ENCODE peak calls at places on chromosomes 6 and 20, in ten cellular contexts. S, I, R, F, B, D, C, T, U and J are unnamed samples.

GRCh38 chr20:63238491-63239126 is 2.9 kb downstream of the BIRC7 start:
- DNase-seq in F (no peak), U (no peak), C (no peak), I (no peak), T (no peak), B (no peak), D (no peak), S (no peak), R (no peak), J (no peak)

GRCh38 chr6:160198577-160199211 is 59.9 kb downstream of the SLC22A2 start:
- DNase-seq in F (no peak), B (no peak), R (no peak), I (no peak), T (no peak), U (no peak), S (peak), D (no peak), C (no peak), J (no peak)

GRCh38 chr6:72049376-72049775 is 163.0 kb downstream of the RIMS1 start:
- DNase-seq in T (no peak), C (no peak), B (no peak), U (no peak), I (no peak), R (no peak), S (no peak), D (no peak), F (no peak), J (no peak)

GRCh38 chr20:55052464-55052863 is 577.1 kb downstream of the DOK5 start:
- DNase-seq in B (no peak), S (no peak), R (no peak), D (no peak), F (no peak), I (no peak), U (no peak), C (no peak), T (no peak), J (no peak)

GRCh38 chr6:7341271-7341670 is 28.3 kb upstream of the SSR1 start:
- DNase-seq in D (no peak), B (no peak), F (no peak), U (no peak), S (no peak), T (no peak), C (no peak), I (no peak), R (no peak), J (no peak)

GRCh38 chr20:44196278-44196677 is 9.3 kb upstream of the JPH2 start:
- DNase-seq in F (no peak), S (no peak), B (no peak), T (no peak), I (no peak), D (no peak), U (no peak), R (no peak), C (no peak), J (no peak)

GRCh38 chr6:85458782-85459181 is 8.9 kb downstream of the NT5E start:
- DNase-seq in C (no peak), D (no peak), U (no peak), B (no peak), T (no peak), I (peak), R (no peak), S (peak), F (no peak), J (no peak)

GRCh38 chr6:38180586-38180985 is 361.1 kb downstream of the ZFAND3 start:
- DNase-seq in C (no peak), S (no peak), R (no peak), T (no peak), B (no peak), D (no peak), F (no peak), U (peak), I (no peak), J (no peak)

GRCh38 chr6:170080169-170080827 is 210.6 kb downstream of the DLL1 start:
- DNase-seq in D (no peak), S (no peak), F (no peak), U (no peak), I (no peak), R (no peak), C (no peak), B (no peak), T (no peak), J (no peak)

GRCh38 chr6:25866011-25866410 is 8.0 kb downstream of the SLC17A3 start:
- DNase-seq in I (no peak), D (no peak), R (no peak), T (no peak), U (no peak), S (no peak), C (no peak), B (no peak), F (no peak), J (no peak)

GRCh38 chr20:33005132-33005566 is 916 bp upstream of the SUN5 start:
- DNase-seq in S (peak), C (no peak), U (no peak), B (peak), R (no peak), T (no peak), D (no peak), I (peak), F (peak), J (no peak)

GRCh38 chr6:62445521-62445920 is 159.5 kb upstream of the KHDRBS2 start:
- DNase-seq in C (no peak), B (no peak), S (no peak), U (peak), I (no peak), R (no peak), D (no peak), T (no peak), F (no peak), J (no peak)

GRCh38 chr6:7976485-7977010 is 66.0 kb upstream of the TXNDC5 start:
- DNase-seq in R (no peak), D (no peak), S (no peak), U (no peak), I (no peak), F (peak), T (no peak), B (no peak), C (no peak), J (no peak)

GRCh38 chr6:126842769-126843168 is 275.7 kb upstream of the RSPO3 start:
- DNase-seq in R (no peak), B (no peak), T (no peak), I (no peak), U (no peak), D (no peak), S (no peak), C (no peak), F (no peak), J (no peak)

GRCh38 chr6:135936606-135937005 is 85.1 kb downstream of the PDE7B start:
- DNase-seq in F (no peak), I (peak), C (peak), D (peak), T (peak), B (peak), R (no peak), S (peak), U (no peak), J (peak)

GRCh38 chr6:44005507-44005903 is 121.7 kb downstream of the MRPL14 start:
- DNase-seq in D (peak), F (no peak), C (no peak), U (no peak), B (no peak), R (no peak), T (no peak), I (no peak), S (no peak), J (no peak)

GRCh38 chr6:142482973-142483372 is 181.2 kb downstream of the ADGRG6 start:
- DNase-seq in F (no peak), U (no peak), R (no peak), I (no peak), D (no peak), T (peak), C (no peak), S (no peak), B (peak), J (peak)

GRCh38 chr6:35079311-35080000 is 61.7 kb downstream of the TCP11 start:
- DNase-seq in F (no peak), I (no peak), U (no peak), C (no peak), S (no peak), R (peak), B (no peak), D (no peak), T (no peak), J (no peak)

GRCh38 chr6:74715362-74716068 is 490.3 kb downstream of the COL12A1 start:
- DNase-seq in B (peak), D (no peak), U (no peak), R (no peak), I (peak), F (no peak), C (no peak), T (peak), S (peak), J (peak)

GRCh38 chr20:24134284-24134683 is 145.7 kb upstream of the GGTLC1 start:
- DNase-seq in B (no peak), S (no peak), I (no peak), R (no peak), T (no peak), C (no peak), U (peak), D (no peak), F (no peak), J (no peak)

GRCh38 chr6:11350294-11350693 is 117.8 kb upstream of the NEDD9 start:
- DNase-seq in C (peak), S (peak), D (no peak), B (peak), U (no peak), F (no peak), T (peak), R (peak), I (no peak), J (no peak)

GRCh38 chr6:129621252-129621651 is 88.7 kb downstream of the ARHGAP18 start:
- DNase-seq in B (no peak), R (no peak), F (peak), I (no peak), C (no peak), D (no peak), T (no peak), U (no peak), S (no peak), J (no peak)

GRCh38 chr6:56148488-56149190 is 98.7 kb downstream of the COL21A1 start:
- DNase-seq in C (no peak), D (no peak), R (no peak), S (peak), F (no peak), T (peak), I (peak), U (no peak), B (peak), J (peak)

GRCh38 chr20:43923322-43923721 is 8.7 kb downstream of the TOX2 start:
- DNase-seq in B (no peak), T (no peak), D (no peak), I (no peak), F (no peak), R (no peak), C (no peak), S (no peak), U (no peak), J (no peak)

GRCh38 chr20:52010541-52010940 is 181.0 kb downstream of the ZFP64 start:
- DNase-seq in U (no peak), F (no peak), R (no peak), C (no peak), T (no peak), B (no peak), I (no peak), D (no peak), S (no peak), J (no peak)

GRCh38 chr20:20327756-20328155 is 40.1 kb upstream of the INSM1 start:
- DNase-seq in T (peak), R (no peak), F (no peak), U (no peak), S (no peak), D (no peak), B (peak), I (no peak), C (no peak), J (no peak)

GRCh38 chr20:51533291-51534172 is 9.0 kb downstream of the NFATC2 start:
- DNase-seq in D (no peak), S (peak), B (peak), T (peak), U (no peak), F (no peak), I (peak), R (no peak), C (no peak), J (no peak)

GRCh38 chr6:23419046-23419445 is 707.0 kb upstream of the NRSN1 start:
- DNase-seq in D (no peak), B (no peak), F (no peak), U (no peak), R (no peak), I (no peak), T (no peak), S (no peak), C (no peak), J (no peak)

GRCh38 chr6:5471637-5472430 is 210.5 kb downstream of the FARS2 start:
- DNase-seq in I (peak), S (no peak), D (no peak), R (no peak), U (no peak), T (no peak), C (no peak), B (no peak), F (no peak), J (no peak)

GRCh38 chr6:16319813-16320532 is 81.6 kb downstream of the GMPR start:
- DNase-seq in C (no peak), R (peak), I (peak), B (peak), D (peak), T (peak), S (peak), F (peak), U (peak), J (peak)

DNA sequence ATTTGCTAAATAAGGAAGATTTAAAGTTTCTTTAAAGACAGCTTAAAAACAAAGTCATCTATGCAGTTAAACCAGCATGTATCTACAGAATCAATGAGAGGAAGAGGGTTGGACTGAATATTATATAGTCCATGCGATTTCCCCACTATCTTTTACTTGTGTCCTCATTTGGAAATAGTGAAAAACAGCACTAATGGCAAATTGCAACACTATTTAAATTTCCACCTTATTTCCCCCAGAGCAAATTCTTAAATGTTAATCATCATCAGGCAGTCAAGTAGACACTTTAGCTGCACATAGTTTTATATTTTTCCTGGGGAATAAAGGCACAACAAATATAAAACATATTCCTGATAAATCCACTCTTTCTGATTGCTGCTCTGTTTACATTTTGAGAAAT is 114.6 kb downstream of the LCA5 start:
- DNase-seq in D (no peak), T (no peak), U (no peak), F (no peak), C (no peak), B (no peak), R (no peak), I (no peak), S (no peak), J (no peak)
- H3K4me3 ChIP-seq in D (no peak), T (no peak), U (no peak), F (no peak), C (no peak), B (no peak), R (no peak), I (no peak), S (no peak), J (no peak)

DNA sequence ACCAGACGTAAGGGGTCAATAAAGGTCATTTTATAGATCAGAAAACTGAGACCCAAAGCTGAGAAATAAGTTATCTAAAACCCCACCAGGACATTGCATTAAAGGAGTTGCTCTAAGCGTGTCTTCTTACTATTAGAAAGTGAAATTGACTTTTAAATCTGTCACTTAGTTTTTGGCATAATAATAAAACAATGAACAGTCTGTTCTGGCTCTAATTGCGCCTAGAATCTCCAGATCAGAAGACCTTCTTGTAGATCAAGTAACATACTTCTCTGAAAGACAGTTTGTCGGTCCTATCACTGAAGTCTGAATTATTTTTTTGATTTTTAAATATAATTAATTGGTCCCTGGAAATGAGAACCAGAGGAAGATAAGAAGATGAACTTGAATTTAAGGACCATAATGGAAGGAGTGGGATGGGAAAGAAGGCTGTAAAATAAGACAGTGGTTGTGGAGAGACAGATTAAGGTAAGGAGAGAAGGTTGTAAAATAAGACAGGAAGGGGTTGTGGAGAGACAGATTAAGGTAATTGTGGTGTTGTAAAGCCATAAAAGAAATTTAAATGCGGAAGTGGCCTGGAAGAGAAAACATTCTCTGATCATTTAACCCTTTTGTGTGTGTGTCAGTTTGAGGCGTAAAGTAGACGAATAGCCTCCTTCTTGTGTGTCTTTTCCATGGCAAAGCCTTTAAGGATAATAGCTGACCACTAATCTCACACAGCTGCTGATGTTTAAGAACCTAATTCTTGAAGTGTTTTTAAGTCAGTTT is 20.0 kb downstream of the TOP1 start:
- DNase-seq in B (no peak), F (no peak), C (no peak), R (no peak), T (peak), S (no peak), U (no peak), D (no peak), I (peak), J (no peak)
- H3K4me3 ChIP-seq in B (no peak), F (peak), C (no peak), R (peak), T (peak), S (peak), U (no peak), D (peak), I (no peak), J (no peak)

GRCh38 chr6:153670403-153671026 is 368.5 kb upstream of the OPRM1 start:
- DNase-seq in B (no peak), I (no peak), F (no peak), U (no peak), D (no peak), C (no peak), R (no peak), S (no peak), T (no peak), J (no peak)

GRCh38 chr6:153668758-153669157 is 370.3 kb upstream of the OPRM1 start:
- DNase-seq in D (no peak), T (no peak), I (no peak), S (no peak), R (no peak), F (no peak), C (no peak), U (no peak), B (no peak), J (no peak)

GRCh38 chr6:153677522-153677921 is 361.5 kb upstream of the OPRM1 start:
- DNase-seq in R (no peak), C (no peak), U (no peak), D (no peak), S (no peak), I (no peak), T (peak), F (no peak), B (no peak), J (no peak)

GRCh38 chr6:153673214-153673613 is 365.8 kb upstream of the OPRM1 start:
- DNase-seq in I (no peak), S (no peak), T (no peak), B (no peak), U (no peak), D (no peak), R (no peak), C (no peak), F (no peak), J (no peak)

DNA sequence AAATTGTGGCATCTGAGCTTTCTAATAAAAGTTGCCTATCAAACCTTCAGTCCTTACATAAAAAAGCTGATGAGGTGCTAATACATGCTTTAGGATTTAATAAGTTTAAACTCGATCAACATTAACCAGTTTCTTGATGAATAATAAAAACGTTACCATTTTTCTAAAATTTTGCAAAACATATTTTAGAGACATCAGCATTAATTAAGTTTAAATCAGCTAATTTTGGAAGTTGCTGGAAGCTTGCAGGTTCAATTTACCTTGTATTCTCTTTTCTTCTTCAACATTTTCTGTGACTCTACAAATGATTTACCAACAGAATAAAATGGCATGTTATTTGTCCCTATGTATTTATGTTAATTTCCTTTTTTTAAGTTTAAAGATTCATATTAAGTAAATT is 365.3 kb upstream of the OPRM1 start:
- DNase-seq in R (no peak), F (no peak), S (no peak), D (no peak), B (no peak), I (no peak), U (no peak), C (no peak), T (no peak), J (no peak)
- H3K4me3 ChIP-seq in R (no peak), F (no peak), S (no peak), D (no peak), B (no peak), I (no peak), U (no peak), C (no peak), T (no peak), J (no peak)

DNA sequence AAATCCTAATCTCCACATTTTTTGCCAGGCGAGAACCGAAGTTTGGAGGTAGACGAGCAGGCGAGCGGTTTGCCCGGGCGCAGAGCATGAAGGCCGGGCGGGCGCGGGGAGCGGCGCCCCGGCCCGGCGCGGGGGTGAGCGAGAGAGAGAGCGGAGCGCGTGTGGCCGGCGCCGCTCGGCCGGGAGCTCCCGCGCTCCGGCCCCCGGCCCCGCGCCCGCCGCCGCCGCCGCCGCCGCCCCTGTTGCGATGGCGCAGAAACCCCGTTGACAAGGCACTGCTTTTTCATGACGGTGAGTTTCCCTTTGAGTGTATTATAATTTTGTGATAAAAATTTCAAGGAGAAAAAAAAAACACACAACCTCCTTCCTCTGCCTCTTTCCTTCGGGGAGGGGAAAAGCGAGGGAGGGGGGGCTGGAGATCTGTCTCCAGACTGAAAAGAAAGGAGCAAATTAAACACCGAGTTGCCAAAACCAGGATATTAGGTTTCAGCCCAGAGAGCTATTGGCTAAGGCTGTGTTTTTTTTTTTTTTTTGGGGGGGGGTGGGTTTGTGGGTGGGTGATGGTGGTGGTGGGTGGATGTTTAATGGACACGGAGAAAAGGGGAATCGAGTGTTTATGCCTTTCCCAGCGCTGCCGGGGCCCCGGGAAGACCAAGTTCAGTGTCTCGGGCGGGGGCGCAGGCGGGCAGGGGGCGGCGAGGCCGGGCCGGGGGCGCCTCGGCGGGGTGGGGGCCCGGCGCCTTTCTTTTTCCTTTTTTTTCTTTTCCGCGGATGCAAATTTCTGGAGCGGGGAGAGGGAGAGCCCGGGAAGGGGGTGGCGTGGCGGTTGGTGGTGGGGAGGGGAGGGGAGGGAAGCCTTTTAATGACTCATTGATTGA is at the start of gene BICRAL:
- DNase-seq in R (peak), B (peak), I (peak), D (peak), T (peak), F (peak), S (peak), U (no peak), C (peak), J (peak)
- H3K4me3 ChIP-seq in R (peak), B (peak), I (peak), D (peak), T (peak), F (peak), S (peak), U (peak), C (peak), J (peak)

GRCh38 chr6:29886686-29887085 is 55.6 kb upstream of the HLA-A start:
- DNase-seq in R (no peak), C (no peak), F (no peak), U (no peak), I (no peak), B (no peak), D (no peak), T (no peak), S (no peak), J (no peak)
- H3K4me3 ChIP-seq in R (peak), C (no peak), F (no peak), U (no peak), I (no peak), B (no peak), D (peak), T (no peak), S (no peak), J (no peak)